ENCODE peak calls at places on chromosomes 3 and 15, in four cellular contexts. One of them, this sample, is unnamed.

GRCh38 chr15:88938802-88939485 is 25.8 kb upstream of the MFGE8 start:
- DNase-seq in K562: peak; percentile 62
- DNase-seq in WTC11: peak; percentile 33
- DNase-seq in HepG2: no peak
- DNase-seq in this sample: no peak

GRCh38 chr3:132255041-132255745 is 62.0 kb upstream of the ACP3 start:
- DNase-seq in K562: no peak
- DNase-seq in WTC11: no peak
- DNase-seq in HepG2: no peak
- DNase-seq in this sample: no peak

GRCh38 chr15:70142072-70142321 is 44.3 kb upstream of the TLE3 start:
- DNase-seq in K562: no peak
- DNase-seq in WTC11: no peak
- DNase-seq in HepG2: no peak
- DNase-seq in this sample: no peak

GRCh38 chr3:171155122-171155700 is 128.7 kb upstream of the SLC2A2 start:
- DNase-seq in K562: no peak
- DNase-seq in WTC11: no peak
- DNase-seq in HepG2: no peak
- DNase-seq in this sample: no peak

GRCh38 chr15:85073556-85074194 is 92.0 kb downstream of the PDE8A start:
- DNase-seq in K562: no peak
- DNase-seq in WTC11: no peak
- DNase-seq in HepG2: no peak
- DNase-seq in this sample: no peak

GRCh38 chr15:93082861-93083260 is 6.2 kb downstream of the RGMA start:
- DNase-seq in K562: no peak
- DNase-seq in WTC11: no peak
- DNase-seq in HepG2: no peak
- DNase-seq in this sample: no peak

GRCh38 chr15:42084465-42085235 is 9.7 kb downstream of the PLA2G4D start:
- DNase-seq in K562: peak; percentile 77
- DNase-seq in WTC11: peak; percentile 85
- DNase-seq in HepG2: peak; percentile 46
- DNase-seq in this sample: peak; percentile 72

GRCh38 chr3:194364652-194365434 is 4.7 kb downstream of the LRRC15 start:
- DNase-seq in K562: no peak
- DNase-seq in WTC11: no peak
- DNase-seq in HepG2: no peak
- DNase-seq in this sample: no peak

GRCh38 chr3:2921903-2922302 is 188.3 kb downstream of the IL5RA start:
- DNase-seq in K562: peak; percentile 8
- DNase-seq in WTC11: no peak
- DNase-seq in HepG2: peak; percentile 5
- DNase-seq in this sample: no peak

GRCh38 chr3:142366434-142366833 is 81.4 kb downstream of the XRN1 start:
- DNase-seq in K562: peak; percentile 12
- DNase-seq in WTC11: no peak
- DNase-seq in HepG2: peak; percentile 2
- DNase-seq in this sample: peak; percentile 12

GRCh38 chr3:160226026-160226739 is 961 bp downstream of the C3orf80 start:
- DNase-seq in K562: peak; percentile 18
- DNase-seq in WTC11: peak; percentile 32
- DNase-seq in HepG2: no peak
- DNase-seq in this sample: peak; percentile 35

GRCh38 chr3:54970895-54971294 is 43.0 kb upstream of the LRTM1 start:
- DNase-seq in K562: no peak
- DNase-seq in WTC11: no peak
- DNase-seq in HepG2: no peak
- DNase-seq in this sample: no peak

GRCh38 chr3:58005662-58006061 is 2.6 kb upstream of the FLNB start:
- DNase-seq in K562: no peak
- DNase-seq in WTC11: no peak
- DNase-seq in HepG2: peak; percentile 74
- DNase-seq in this sample: no peak

GRCh38 chr3:21170964-21171363 is 580.0 kb downstream of the ZNF385D start:
- DNase-seq in K562: peak; percentile 5
- DNase-seq in WTC11: no peak
- DNase-seq in HepG2: no peak
- DNase-seq in this sample: peak; percentile 29

GRCh38 chr3:21169858-21170257 is 581.2 kb downstream of the ZNF385D start:
- DNase-seq in K562: no peak
- DNase-seq in WTC11: no peak
- DNase-seq in HepG2: no peak
- DNase-seq in this sample: no peak

GRCh38 chr3:21174461-21174860 is 576.5 kb downstream of the ZNF385D start:
- DNase-seq in K562: no peak
- DNase-seq in WTC11: no peak
- DNase-seq in HepG2: no peak
- DNase-seq in this sample: no peak
- TF ChIP-seq ELF4 in K562: no peak
- TF ChIP-seq ELF4 in WTC11: no peak
- TF ChIP-seq ELF4 in HepG2: no peak
- TF ChIP-seq ELF4 in this sample: no peak

DNA sequence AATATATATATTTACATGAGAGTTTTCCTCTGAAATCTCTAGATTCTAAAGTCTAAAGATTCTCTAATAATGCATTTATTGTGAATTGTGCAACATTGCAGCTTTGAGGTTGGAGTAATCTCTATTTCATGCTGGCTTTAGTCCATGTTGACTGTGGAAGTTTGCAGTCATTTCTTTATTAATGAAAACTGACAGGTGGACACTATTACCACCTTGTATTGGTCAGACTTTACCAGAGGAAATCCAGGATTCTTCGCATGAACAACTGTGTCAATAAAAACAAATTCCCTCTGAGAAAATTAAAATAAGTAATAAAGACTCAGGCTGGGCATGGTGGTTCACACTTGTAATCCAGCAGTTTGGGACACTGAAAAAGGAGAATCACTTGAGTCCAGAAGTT is 274.1 kb downstream of the SHQ1 start:
- DNase-seq in K562: no peak
- DNase-seq in WTC11: no peak
- DNase-seq in HepG2: no peak
- DNase-seq in this sample: no peak
- TF ChIP-seq ELF4 in K562: no peak
- TF ChIP-seq ELF4 in WTC11: no peak
- TF ChIP-seq ELF4 in HepG2: no peak
- TF ChIP-seq ELF4 in this sample: no peak

DNA sequence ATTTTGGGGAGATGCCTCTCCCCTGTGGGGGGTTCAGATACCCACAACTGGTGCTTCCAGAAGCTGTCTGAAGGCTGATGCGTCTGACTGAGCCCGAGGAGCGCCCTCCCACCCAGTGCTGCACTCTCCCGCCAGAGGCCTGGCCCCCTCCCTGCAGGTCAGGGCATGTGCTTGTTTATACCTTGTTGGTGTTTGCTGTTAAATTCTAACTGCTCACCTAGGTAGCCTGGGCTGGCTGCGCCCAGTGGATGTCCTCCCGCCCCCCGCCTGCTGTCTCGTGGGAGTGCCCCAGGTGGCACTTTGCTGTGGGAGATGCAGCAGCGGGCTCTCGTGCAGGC is 12.9 kb downstream of the KLF13 start:
- DNase-seq in K562: no peak
- DNase-seq in WTC11: no peak
- DNase-seq in HepG2: no peak
- DNase-seq in this sample: no peak
- TF ChIP-seq ELF4 in K562: no peak
- TF ChIP-seq ELF4 in WTC11: no peak
- TF ChIP-seq ELF4 in HepG2: no peak
- TF ChIP-seq ELF4 in this sample: no peak

DNA sequence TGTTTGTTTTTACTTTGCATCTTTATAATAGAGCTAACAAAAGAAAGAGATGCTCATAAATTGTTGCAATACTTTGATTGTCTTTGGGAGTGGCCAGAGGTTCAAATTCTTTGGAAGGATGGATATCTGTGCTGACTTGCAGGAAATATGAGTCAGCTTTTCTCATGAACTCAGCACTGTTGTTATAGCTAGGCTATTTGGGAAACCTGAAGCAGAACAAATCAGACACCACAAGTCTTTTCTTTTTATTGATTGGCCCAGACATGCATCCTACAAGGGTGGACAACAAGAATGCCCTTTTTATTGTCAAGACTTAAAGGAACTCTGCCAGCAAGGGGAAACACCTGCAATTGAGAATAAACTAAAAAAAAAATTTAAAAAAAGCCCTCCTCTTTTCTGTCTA is 4.5 kb upstream of the DENND4A start:
- DNase-seq in K562: peak; percentile 53
- DNase-seq in WTC11: no peak
- DNase-seq in HepG2: no peak
- DNase-seq in this sample: no peak
- TF ChIP-seq ELF4 in K562: no peak
- TF ChIP-seq ELF4 in WTC11: no peak
- TF ChIP-seq ELF4 in HepG2: no peak
- TF ChIP-seq ELF4 in this sample: no peak

GRCh38 chr15:25886498-25887140 is 23.5 kb upstream of the ATP10A start:
- DNase-seq in K562: no peak
- DNase-seq in WTC11: no peak
- DNase-seq in HepG2: no peak
- DNase-seq in this sample: no peak
- TF ChIP-seq ELF4 in K562: no peak
- TF ChIP-seq ELF4 in WTC11: no peak
- TF ChIP-seq ELF4 in HepG2: no peak
- TF ChIP-seq ELF4 in this sample: no peak

GRCh38 chr15:53498996-53499395 is 260.5 kb downstream of the WDR72 start:
- DNase-seq in K562: no peak
- DNase-seq in WTC11: no peak
- DNase-seq in HepG2: no peak
- DNase-seq in this sample: no peak
- TF ChIP-seq ELF4 in K562: no peak
- TF ChIP-seq ELF4 in WTC11: no peak
- TF ChIP-seq ELF4 in HepG2: no peak
- TF ChIP-seq ELF4 in this sample: no peak

DNA sequence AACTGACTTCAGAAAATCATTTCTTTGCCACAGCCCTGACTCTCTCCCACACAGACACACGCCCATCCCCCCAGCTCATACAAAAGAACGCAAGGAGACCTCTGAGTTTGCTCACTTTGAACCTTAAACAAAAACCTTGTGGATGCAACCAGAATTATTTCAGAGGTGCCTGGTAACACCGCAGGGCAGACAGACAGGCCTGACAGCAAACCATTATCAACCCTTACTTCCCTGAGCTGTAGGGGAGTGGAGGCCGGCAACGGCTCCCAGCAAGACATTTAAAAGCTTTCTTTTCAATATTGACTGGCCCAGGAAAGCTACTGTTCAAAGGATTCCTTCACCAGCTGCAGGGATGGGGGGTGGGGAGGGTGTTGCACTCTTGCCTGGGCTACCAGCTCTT is 2.0 kb upstream of the EFCC1 start:
- DNase-seq in K562: no peak
- DNase-seq in WTC11: no peak
- DNase-seq in HepG2: peak; percentile 27
- DNase-seq in this sample: no peak
- TF ChIP-seq ELF4 in K562: no peak
- TF ChIP-seq ELF4 in WTC11: no peak
- TF ChIP-seq ELF4 in HepG2: no peak
- TF ChIP-seq ELF4 in this sample: no peak

This sample was measured in HEK293T.